ENCODE peak calls at places on chromosomes 11 and 22, in four cellular contexts. H is astrocyte, C is LHCN-M2, K is spleen. A is an unnamed sample.

GRCh38 chr11:37595845-37596244 is 997.8 kb upstream of the RAG2 start:
- DNase-seq in H (no peak), C (no peak), K (no peak), A (no peak)

GRCh38 chr22:37479196-37479595 is 7.0 kb downstream of the MFNG start:
- DNase-seq in H (no peak), C (no peak), K (no peak), A (no peak)

GRCh38 chr11:69513196-69513595 is 31.7 kb downstream of the LINC01488 start:
- DNase-seq in H (no peak), C (no peak), K (no peak), A (no peak)

GRCh38 chr11:2202071-2202899 is 30.7 kb upstream of the TH start:
- DNase-seq in H (no peak), C (no peak), K (peak; percentile 65), A (no peak)

GRCh38 chr11:68979931-68980775 is 633 bp downstream of the MRGPRD start:
- DNase-seq in H (no peak), C (no peak), K (peak; percentile 54), A (no peak)

GRCh38 chr22:36253523-36254490 is 874 bp downstream of the APOL1 start:
- DNase-seq in H (no peak), C (no peak), K (no peak), A (no peak)

GRCh38 chr11:43852057-43852636 is 28.5 kb upstream of the ALKBH3 start:
- DNase-seq in H (peak; percentile 51), C (peak; percentile 69), K (no peak), A (no peak)

GRCh38 chr11:16155448-16155847 is 200.9 kb downstream of the SOX6 start:
- DNase-seq in H (no peak), C (no peak), K (no peak), A (no peak)

GRCh38 chr11:40306938-40307548 is 1152.4 kb downstream of the LRRC4C start:
- DNase-seq in H (peak; percentile 29), C (no peak), K (no peak), A (no peak)

GRCh38 chr11:95886462-95886861 is 37.4 kb downstream of the MTMR2 start:
- DNase-seq in H (no peak), C (no peak), K (no peak), A (no peak)

GRCh38 chr22:20962491-20962945 is 4.5 kb upstream of the AIFM3 start:
- DNase-seq in H (no peak), C (no peak), K (peak; percentile 33), A (no peak)

GRCh38 chr11:36343436-36343835 is 47.3 kb downstream of the PRR5L start:
- DNase-seq in H (no peak), C (no peak), K (no peak), A (no peak)

GRCh38 chr22:46055176-46055850 is 78.4 kb upstream of the WNT7B start:
- DNase-seq in H (peak; percentile 57), C (peak; percentile 70), K (peak; percentile 84), A (no peak)

GRCh38 chr11:108135845-108136599 is 14.7 kb downstream of the ACAT1 start:
- DNase-seq in H (peak; percentile 23), C (peak; percentile 41), K (no peak), A (no peak)

GRCh38 chr11:131460931-131461330 is 90.5 kb downstream of the NTM start:
- DNase-seq in H (no peak), C (no peak), K (no peak), A (no peak)

GRCh38 chr11:128859563-128860441 is 7.3 kb downstream of the KCNJ1 start:
- DNase-seq in H (peak; percentile 18), C (no peak), K (peak; percentile 96), A (peak; percentile 58)

GRCh38 chr11:130179396-130180306 is 20.1 kb downstream of the ST14 start:
- DNase-seq in H (no peak), C (no peak), K (no peak), A (no peak)

A was measured in effector memory CD4-positive, alpha-beta T cell.